ENCODE peak calls at places on chromosomes 11 and 22, in five cellular contexts. D is cardiac fibroblast, N is astrocyte of the spinal cord, X is bronchial epithelial cell, U is endothelial cell. L is an unnamed sample.

GRCh38 chr11:64762277-64762915 is 2.6 kb upstream of the PYGM start:
- DNase-seq in D (no peak), N (no peak), X (peak), U (no peak), L (no peak)

GRCh38 chr11:8250446-8250845 is 13.2 kb downstream of the LMO1 start:
- DNase-seq in D (no peak), N (no peak), X (no peak), U (no peak), L (no peak)

GRCh38 chr11:57399221-57399620 is 8.8 kb upstream of the PRG2 start:
- DNase-seq in D (no peak), N (peak), X (peak), U (no peak), L (no peak)

GRCh38 chr11:69357458-69358397 is 63.8 kb downstream of the MYEOV start:
- DNase-seq in D (no peak), N (no peak), X (no peak), U (no peak), L (no peak)

GRCh38 chr11:12111482-12112149 is 1.2 kb downstream of the MICAL2 start:
- DNase-seq in D (peak), N (peak), X (no peak), U (no peak), L (no peak)

GRCh38 chr11:35917676-35918075 is 26.2 kb upstream of the LDLRAD3 start:
- DNase-seq in D (no peak), N (no peak), X (no peak), U (no peak), L (no peak)

GRCh38 chr11:70799386-70799785 is 401.1 kb downstream of the CTTN start:
- DNase-seq in D (peak), N (peak), X (no peak), U (no peak), L (no peak)

GRCh38 chr22:38049812-38050619 is 7.2 kb upstream of the PICK1 start:
- DNase-seq in D (no peak), N (no peak), X (no peak), U (no peak), L (peak)

GRCh38 chr22:32473388-32473952 is 1.1 kb upstream of the FBXO7 start:
- DNase-seq in D (peak), N (peak), X (peak), U (peak), L (peak)

GRCh38 chr11:14589421-14589820 is 54.2 kb upstream of the PDE3B start:
- DNase-seq in D (no peak), N (no peak), X (no peak), U (no peak), L (no peak)

GRCh38 chr11:75896843-75897419 is 81.9 kb downstream of the UVRAG start:
- DNase-seq in D (peak), N (peak), X (peak), U (no peak), L (no peak)

GRCh38 chr11:64220271-64220670 is 5.7 kb downstream of the TRPT1 start:
- DNase-seq in D (no peak), N (no peak), X (no peak), U (no peak), L (no peak)

GRCh38 chr11:29120329-29120695 is 896.5 kb downstream of the KCNA4 start:
- DNase-seq in D (no peak), N (no peak), X (peak), U (no peak), L (no peak)

GRCh38 chr22:27387561-27387960 is 414.0 kb downstream of the MN1 start:
- DNase-seq in D (no peak), N (no peak), X (peak), U (no peak), L (no peak)

DNA sequence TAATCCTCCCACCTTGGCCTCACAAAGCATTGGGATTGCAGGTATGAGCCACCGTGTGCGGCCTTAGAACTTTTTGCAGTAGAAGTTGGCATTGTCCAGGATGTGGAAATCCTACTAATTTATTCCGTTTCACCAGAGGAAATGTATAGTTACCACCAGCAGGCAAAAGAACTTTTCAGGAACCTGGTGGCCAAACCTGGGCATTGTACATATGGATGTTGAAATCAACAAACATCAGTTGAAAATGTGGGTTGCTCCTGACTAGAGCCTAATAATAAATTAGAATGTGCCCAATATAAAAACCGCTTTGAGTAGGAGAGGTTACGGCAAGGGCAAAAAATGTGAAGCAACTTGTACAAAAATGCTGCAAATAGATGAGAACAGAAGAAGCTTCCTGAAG is 40.7 kb upstream of the XBP1 start:
- DNase-seq in D (no peak), N (no peak), X (no peak), U (no peak), L (no peak)
- TF ChIP-seq CTCF in D (no peak), N (no peak), X (no peak), U (peak), L (no peak)

GRCh38 chr11:77191823-77192495 is 63.9 kb downstream of the MYO7A start:
- DNase-seq in D (peak), N (peak), X (peak), U (peak), L (peak)
- TF ChIP-seq CTCF in D (peak), N (peak), X (peak), U (peak), L (peak)

GRCh38 chr11:34158661-34159060 is 53.2 kb downstream of the NAT10 start:
- DNase-seq in D (no peak), N (no peak), X (no peak), U (no peak), L (no peak)

GRCh38 chr11:34155759-34156062 is 50.3 kb downstream of the NAT10 start:
- DNase-seq in D (no peak), N (no peak), X (no peak), U (no peak), L (no peak)

GRCh38 chr11:34154059-34154875 is 48.8 kb downstream of the NAT10 start:
- DNase-seq in D (no peak), N (no peak), X (no peak), U (no peak), L (no peak)

GRCh38 chr11:34155057-34155758 is 49.8 kb downstream of the NAT10 start:
- DNase-seq in D (no peak), N (no peak), X (no peak), U (no peak), L (no peak)

GRCh38 chr11:34157163-34157562 is 51.7 kb downstream of the NAT10 start:
- DNase-seq in D (no peak), N (no peak), X (no peak), U (no peak), L (no peak)
- TF ChIP-seq CTCF in D (no peak), N (no peak), X (no peak), U (no peak), L (no peak)

DNA sequence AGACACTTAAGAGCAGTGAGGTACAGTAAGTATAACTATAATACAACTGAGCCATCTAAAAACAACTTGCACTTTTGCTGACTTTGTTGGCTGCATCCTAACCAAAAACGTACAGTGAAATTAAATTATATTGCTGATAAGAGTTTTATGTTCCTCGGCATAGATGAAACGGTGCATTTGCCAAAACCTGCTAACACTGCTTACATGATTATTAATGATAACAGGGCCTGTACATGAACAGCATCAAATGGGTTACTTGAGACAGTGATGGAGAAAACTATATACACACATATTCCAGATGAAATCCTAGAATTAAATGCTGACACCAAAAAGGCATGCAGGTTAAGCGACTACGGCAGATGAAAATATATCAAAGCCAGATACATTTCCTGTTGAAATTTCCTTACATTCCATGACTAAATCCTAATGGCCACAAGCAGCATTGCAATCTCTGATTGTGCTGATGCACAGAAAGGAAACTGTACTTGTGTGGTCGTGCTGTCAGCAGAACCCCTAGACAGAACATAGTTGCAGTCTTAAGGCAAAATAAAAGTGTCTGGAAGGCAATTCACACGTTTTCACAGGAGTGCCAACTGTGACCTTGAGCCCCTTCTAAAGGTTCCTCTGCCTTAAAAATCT is 143.9 kb downstream of the CADM1 start:
- DNase-seq in D (no peak), N (no peak), X (no peak), U (no peak), L (no peak)
- TF ChIP-seq CTCF in D (no peak), N (peak), X (no peak), U (peak), L (peak)

DNA sequence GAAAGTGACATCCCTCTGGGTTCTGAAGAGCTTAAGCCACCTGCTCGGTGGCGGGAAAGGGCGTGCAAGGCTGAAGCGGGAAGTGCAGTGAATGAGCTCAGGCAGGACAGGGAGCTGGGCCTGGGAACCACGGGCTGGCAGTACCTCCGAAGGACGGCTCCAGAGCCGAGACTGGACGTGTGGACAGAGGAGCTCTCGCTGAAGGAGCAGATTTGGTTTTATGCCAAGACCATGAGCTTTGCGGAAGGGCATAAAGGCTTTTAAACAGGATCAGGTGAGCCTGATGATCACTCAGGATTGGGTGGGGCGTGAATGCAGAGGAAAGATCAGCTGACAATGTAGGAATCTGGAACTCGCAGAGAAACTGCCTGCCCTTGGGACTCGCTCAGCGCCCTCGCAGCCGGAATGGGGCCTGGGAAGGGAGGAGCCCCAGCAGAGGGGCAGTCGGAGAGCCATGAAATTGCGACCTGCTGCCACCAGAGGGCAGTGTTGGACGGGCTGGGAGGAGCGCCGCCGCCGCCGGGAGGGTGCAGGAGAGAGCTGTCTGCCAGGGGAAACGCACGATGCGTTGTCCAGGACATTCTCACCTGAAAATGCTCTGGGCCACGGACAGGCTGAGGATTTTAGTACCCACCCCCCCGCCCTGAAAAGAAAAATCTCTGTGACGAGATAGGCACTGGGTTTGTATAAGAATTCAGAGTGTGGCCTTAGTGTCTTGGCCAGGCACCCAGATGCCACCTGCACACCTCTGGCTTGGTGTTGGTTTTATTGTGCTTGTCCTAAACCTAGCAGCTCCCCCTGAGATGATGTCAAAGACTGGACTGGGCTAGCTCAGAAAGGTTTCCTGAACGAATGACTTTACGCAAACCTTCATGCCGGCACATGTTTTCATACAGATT is 324.4 kb downstream of the NTM start:
- DNase-seq in D (peak), N (peak), X (peak), U (peak), L (peak)
- TF ChIP-seq CTCF in D (peak), N (peak), X (peak), U (peak), L (peak)

DNA sequence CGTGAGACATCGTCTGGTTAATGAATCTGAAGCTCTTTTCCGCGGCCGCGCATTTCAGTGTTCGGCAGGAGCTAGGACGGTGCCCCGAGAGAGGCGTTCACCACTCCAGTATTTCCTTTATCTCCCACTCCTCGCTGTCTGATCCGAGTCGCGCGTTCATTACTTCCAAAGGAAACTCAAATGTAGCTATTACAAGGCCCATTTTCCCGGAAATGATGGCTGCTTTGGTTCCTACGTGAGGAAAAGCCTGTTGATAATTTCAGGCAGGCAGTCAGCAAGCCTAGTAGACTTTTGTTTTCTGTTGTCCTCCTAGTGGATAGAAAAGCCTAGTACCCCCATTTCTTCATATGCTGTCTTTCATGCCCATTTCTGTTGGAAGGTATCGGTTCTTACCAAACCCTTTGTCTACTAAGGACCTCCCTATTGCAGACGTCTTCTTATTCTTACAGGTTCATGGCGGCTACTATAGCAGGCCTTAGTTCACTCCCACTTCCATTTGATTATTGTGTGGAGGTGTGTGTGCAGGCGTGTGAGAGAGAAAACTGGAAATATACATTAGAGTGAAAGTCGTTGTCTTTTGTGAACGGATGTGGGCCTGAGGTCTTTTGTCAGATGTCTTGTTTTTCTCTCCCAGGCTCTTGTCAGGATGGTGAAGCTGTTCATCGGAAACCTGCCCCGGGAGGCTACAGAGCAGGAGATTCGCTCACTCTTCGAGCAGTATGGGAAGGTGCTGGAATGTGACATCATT is 737 bp downstream of the RBM4 start:
- DNase-seq in D (peak), N (peak), X (peak), U (peak), L (no peak)
- TF ChIP-seq CTCF in D (no peak), N (peak), X (no peak), U (no peak), L (peak)

DNA sequence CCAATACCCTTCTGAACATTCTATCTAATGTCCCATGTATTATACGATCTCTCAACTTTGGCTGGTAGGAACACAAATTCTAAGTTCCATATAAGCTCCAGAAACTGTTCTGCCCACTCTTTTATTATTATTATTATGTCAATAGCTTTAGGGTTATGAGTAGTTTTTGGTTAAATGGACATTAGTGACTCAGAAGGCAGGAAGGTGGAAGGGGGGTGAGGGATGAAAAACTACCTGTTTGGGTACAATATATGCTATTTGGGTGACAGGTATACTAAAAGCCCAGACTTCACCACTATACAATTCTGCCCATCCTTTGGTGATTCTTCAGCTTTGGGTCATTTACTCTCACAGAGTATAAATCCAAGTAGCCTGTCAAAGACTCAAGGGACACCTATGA is 22.5 kb upstream of the TRIM29 start:
- DNase-seq in D (no peak), N (no peak), X (peak), U (no peak), L (no peak)
- TF ChIP-seq CTCF in D (no peak), N (no peak), X (no peak), U (no peak), L (no peak)